ENCODE peak calls at places on chromosomes 2 and 18, in ten cellular contexts. One of them, this sample, is unnamed.

GRCh38 chr2:189559579-189560272 is 20.9 kb downstream of the SLC40A1 start:
- DNase-seq in transverse colon: no peak
- DNase-seq in SK-N-SH: no peak
- DNase-seq in GM12891: no peak
- DNase-seq in GM23338: no peak
- DNase-seq in GM12892: no peak
- DNase-seq in HCT116: no peak
- DNase-seq in HL-60: peak
- DNase-seq in SK-N-MC: no peak
- DNase-seq in K562: no peak
- DNase-seq in this sample: no peak

GRCh38 chr2:43058761-43059160 is 167.6 kb downstream of the ZFP36L2 start:
- DNase-seq in GM12891: no peak
- DNase-seq in SK-N-MC: no peak
- DNase-seq in SK-N-SH: no peak
- DNase-seq in transverse colon: no peak
- DNase-seq in GM12892: no peak
- DNase-seq in HCT116: no peak
- DNase-seq in HL-60: no peak
- DNase-seq in K562: no peak
- DNase-seq in GM23338: no peak
- DNase-seq in this sample: no peak

GRCh38 chr2:69997296-69998184 is 36.1 kb upstream of the ASPRV1 start:
- DNase-seq in GM23338: peak
- DNase-seq in GM12892: no peak
- DNase-seq in HL-60: peak
- DNase-seq in SK-N-MC: no peak
- DNase-seq in K562: peak
- DNase-seq in SK-N-SH: no peak
- DNase-seq in transverse colon: peak
- DNase-seq in GM12891: no peak
- DNase-seq in HCT116: peak
- DNase-seq in this sample: peak

GRCh38 chr2:41068740-41069139 is 616.9 kb upstream of the SLC8A1 start:
- DNase-seq in GM23338: no peak
- DNase-seq in HL-60: no peak
- DNase-seq in SK-N-MC: no peak
- DNase-seq in SK-N-SH: no peak
- DNase-seq in K562: no peak
- DNase-seq in GM12892: no peak
- DNase-seq in HCT116: no peak
- DNase-seq in transverse colon: no peak
- DNase-seq in GM12891: no peak
- DNase-seq in this sample: no peak

GRCh38 chr18:55403555-55403954 is 184.4 kb downstream of the TCF4 start:
- DNase-seq in K562: no peak
- DNase-seq in GM23338: no peak
- DNase-seq in SK-N-MC: no peak
- DNase-seq in GM12891: no peak
- DNase-seq in transverse colon: no peak
- DNase-seq in HCT116: no peak
- DNase-seq in GM12892: no peak
- DNase-seq in SK-N-SH: no peak
- DNase-seq in HL-60: no peak
- DNase-seq in this sample: no peak

GRCh38 chr2:127590386-127591190 is 55.1 kb downstream of the MYO7B start:
- DNase-seq in SK-N-MC: no peak
- DNase-seq in GM23338: no peak
- DNase-seq in K562: no peak
- DNase-seq in SK-N-SH: no peak
- DNase-seq in transverse colon: no peak
- DNase-seq in HCT116: no peak
- DNase-seq in HL-60: no peak
- DNase-seq in GM12892: no peak
- DNase-seq in GM12891: no peak
- DNase-seq in this sample: peak

GRCh38 chr2:75892490-75892889 is 181.8 kb upstream of the GCFC2 start:
- DNase-seq in K562: no peak
- DNase-seq in GM12891: no peak
- DNase-seq in transverse colon: no peak
- DNase-seq in GM12892: no peak
- DNase-seq in GM23338: no peak
- DNase-seq in SK-N-MC: no peak
- DNase-seq in HCT116: no peak
- DNase-seq in SK-N-SH: no peak
- DNase-seq in HL-60: no peak
- DNase-seq in this sample: no peak

GRCh38 chr2:131590896-131591295 is 63.2 kb downstream of the CCDC74A start:
- DNase-seq in K562: no peak
- DNase-seq in SK-N-SH: no peak
- DNase-seq in HL-60: no peak
- DNase-seq in GM23338: no peak
- DNase-seq in SK-N-MC: no peak
- DNase-seq in HCT116: no peak
- DNase-seq in GM12891: no peak
- DNase-seq in GM12892: no peak
- DNase-seq in transverse colon: no peak
- DNase-seq in this sample: no peak

GRCh38 chr2:96116424-96116878 is at the start of gene ADRA2B:
- DNase-seq in HL-60: no peak
- DNase-seq in GM12891: peak
- DNase-seq in K562: peak
- DNase-seq in transverse colon: peak
- DNase-seq in GM23338: peak
- DNase-seq in GM12892: peak
- DNase-seq in SK-N-SH: peak
- DNase-seq in SK-N-MC: no peak
- DNase-seq in HCT116: peak
- DNase-seq in this sample: peak

GRCh38 chr18:48979944-48980890 is 29.5 kb upstream of the SMAD7 start:
- DNase-seq in K562: peak
- DNase-seq in GM12891: no peak
- DNase-seq in SK-N-MC: no peak
- DNase-seq in GM12892: no peak
- DNase-seq in HCT116: no peak
- DNase-seq in GM23338: no peak
- DNase-seq in SK-N-SH: no peak
- DNase-seq in transverse colon: peak
- DNase-seq in HL-60: peak
- DNase-seq in this sample: no peak

GRCh38 chr2:113138428-113139322 is 11.3 kb downstream of the IL1RN start:
- DNase-seq in SK-N-MC: peak
- DNase-seq in HCT116: peak
- DNase-seq in GM12891: no peak
- DNase-seq in GM23338: peak
- DNase-seq in transverse colon: no peak
- DNase-seq in HL-60: peak
- DNase-seq in SK-N-SH: peak
- DNase-seq in GM12892: no peak
- DNase-seq in K562: peak
- DNase-seq in this sample: peak

DNA sequence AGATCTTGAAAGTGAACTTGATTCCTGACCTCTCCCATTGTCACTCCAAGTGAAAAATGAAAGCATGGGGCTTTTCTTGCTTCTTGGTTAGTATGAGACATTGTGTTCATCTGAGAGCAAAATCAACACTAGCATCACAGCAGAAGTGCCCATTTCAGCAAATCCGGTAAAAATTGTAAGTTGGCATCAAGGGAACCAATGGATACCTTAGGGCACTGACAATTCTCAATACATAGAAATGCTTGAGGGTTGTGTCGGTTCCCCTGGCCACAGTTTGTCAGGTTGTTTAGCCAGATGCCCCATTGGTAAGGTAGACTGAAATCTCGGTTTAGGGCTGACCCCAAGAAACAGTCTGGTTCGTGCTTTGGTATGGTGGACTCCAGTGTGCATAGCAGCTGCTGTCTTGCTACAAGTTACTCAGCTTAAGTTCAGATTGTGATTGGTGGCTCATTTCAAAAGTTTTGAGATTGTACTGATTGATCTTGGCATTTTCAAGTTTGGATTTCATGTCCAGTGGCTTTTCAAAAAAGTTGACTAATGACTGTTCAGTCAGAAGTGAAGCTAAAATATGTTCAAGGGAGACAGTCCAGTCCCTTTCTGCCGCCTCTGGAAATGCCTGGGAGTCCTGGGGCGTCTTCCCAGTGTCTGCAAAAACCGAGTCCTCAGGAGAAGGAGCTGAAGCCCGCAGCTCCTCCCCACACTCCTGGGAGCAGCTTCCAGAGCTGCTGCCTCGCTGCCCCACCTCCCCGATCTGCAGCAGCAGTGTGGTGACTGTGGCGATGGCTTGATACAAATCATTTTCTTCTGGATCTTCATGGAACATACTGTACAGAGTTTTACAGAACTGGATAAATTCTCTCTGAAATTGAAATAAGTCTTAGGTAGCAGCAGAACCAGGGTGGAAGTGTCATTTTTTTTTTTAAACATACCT is 5.6 kb downstream of the RPL31 start:
- DNase-seq in SK-N-SH: no peak
- DNase-seq in K562: no peak
- DNase-seq in GM12892: no peak
- DNase-seq in HCT116: no peak
- DNase-seq in transverse colon: no peak
- DNase-seq in SK-N-MC: no peak
- DNase-seq in GM23338: peak
- DNase-seq in GM12891: no peak
- DNase-seq in HL-60: no peak
- DNase-seq in this sample: no peak
- TF ChIP-seq POLR2AphosphoS5 in SK-N-SH: peak
- TF ChIP-seq POLR2AphosphoS5 in K562: peak
- TF ChIP-seq POLR2AphosphoS5 in GM12892: peak
- TF ChIP-seq POLR2AphosphoS5 in HCT116: peak
- TF ChIP-seq POLR2AphosphoS5 in transverse colon: no peak
- TF ChIP-seq POLR2AphosphoS5 in SK-N-MC: peak
- TF ChIP-seq POLR2AphosphoS5 in GM23338: peak
- TF ChIP-seq POLR2AphosphoS5 in GM12891: peak
- TF ChIP-seq POLR2AphosphoS5 in HL-60: peak
- TF ChIP-seq POLR2AphosphoS5 in this sample: no peak

DNA sequence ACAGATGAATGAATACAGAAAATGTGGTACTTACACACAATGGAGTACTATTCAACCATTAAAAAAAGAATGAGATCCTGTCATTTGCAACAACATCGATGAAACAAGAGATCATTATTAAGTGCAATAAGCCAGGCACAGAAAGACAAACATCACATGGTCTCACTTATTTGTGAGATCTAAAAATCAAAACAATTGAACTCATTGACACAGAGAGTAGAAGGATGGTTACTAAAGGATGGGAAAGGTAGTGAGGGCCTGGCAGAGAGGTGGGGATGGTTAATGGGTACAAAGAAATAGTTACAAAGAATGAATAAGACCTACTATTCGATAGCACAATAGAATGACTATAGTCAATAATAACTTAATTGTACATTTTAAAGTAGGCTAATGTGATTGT is 393.5 kb downstream of the SATB2 start:
- DNase-seq in GM12891: no peak
- DNase-seq in GM12892: no peak
- DNase-seq in SK-N-SH: no peak
- DNase-seq in HCT116: no peak
- DNase-seq in GM23338: no peak
- DNase-seq in HL-60: no peak
- DNase-seq in SK-N-MC: no peak
- DNase-seq in K562: no peak
- DNase-seq in transverse colon: no peak
- DNase-seq in this sample: no peak
- TF ChIP-seq POLR2AphosphoS5 in GM12891: no peak
- TF ChIP-seq POLR2AphosphoS5 in GM12892: no peak
- TF ChIP-seq POLR2AphosphoS5 in SK-N-SH: no peak
- TF ChIP-seq POLR2AphosphoS5 in HCT116: no peak
- TF ChIP-seq POLR2AphosphoS5 in GM23338: no peak
- TF ChIP-seq POLR2AphosphoS5 in HL-60: no peak
- TF ChIP-seq POLR2AphosphoS5 in SK-N-MC: no peak
- TF ChIP-seq POLR2AphosphoS5 in K562: no peak
- TF ChIP-seq POLR2AphosphoS5 in transverse colon: no peak
- TF ChIP-seq POLR2AphosphoS5 in this sample: no peak

GRCh38 chr18:9380571-9381390 is 46.2 kb downstream of the TWSG1 start:
- DNase-seq in K562: no peak
- DNase-seq in transverse colon: no peak
- DNase-seq in GM12891: no peak
- DNase-seq in GM23338: no peak
- DNase-seq in HCT116: no peak
- DNase-seq in SK-N-MC: no peak
- DNase-seq in GM12892: no peak
- DNase-seq in SK-N-SH: no peak
- DNase-seq in HL-60: no peak
- DNase-seq in this sample: no peak

GRCh38 chr18:9379118-9379517 is 44.5 kb downstream of the TWSG1 start:
- DNase-seq in K562: no peak
- DNase-seq in SK-N-SH: no peak
- DNase-seq in GM12891: no peak
- DNase-seq in GM12892: no peak
- DNase-seq in HL-60: no peak
- DNase-seq in transverse colon: no peak
- DNase-seq in SK-N-MC: no peak
- DNase-seq in HCT116: no peak
- DNase-seq in GM23338: no peak
- DNase-seq in this sample: no peak

DNA sequence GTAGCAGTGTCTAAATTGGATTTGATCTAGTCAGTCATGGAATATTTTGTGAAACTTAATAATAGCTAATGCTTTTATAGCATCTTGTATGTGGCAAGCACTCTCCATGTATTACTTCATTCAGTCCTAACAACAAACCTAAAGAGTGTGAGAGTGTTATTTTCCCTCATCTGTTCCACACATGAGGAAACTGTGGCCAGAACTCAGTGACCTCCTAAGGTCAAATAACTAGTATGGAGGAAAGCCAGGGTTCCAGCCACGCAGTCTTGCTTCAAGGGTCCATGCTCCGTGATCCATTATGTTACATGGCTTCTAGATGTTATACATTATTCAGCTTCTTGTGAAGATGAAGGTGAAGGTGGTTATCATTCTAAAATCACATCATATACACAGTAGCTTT is 45.5 kb downstream of the TWSG1 start:
- DNase-seq in GM12892: no peak
- DNase-seq in HL-60: no peak
- DNase-seq in SK-N-MC: no peak
- DNase-seq in SK-N-SH: no peak
- DNase-seq in GM23338: no peak
- DNase-seq in HCT116: no peak
- DNase-seq in transverse colon: no peak
- DNase-seq in K562: no peak
- DNase-seq in GM12891: no peak
- DNase-seq in this sample: no peak
- TF ChIP-seq POLR2AphosphoS5 in GM12892: no peak
- TF ChIP-seq POLR2AphosphoS5 in HL-60: no peak
- TF ChIP-seq POLR2AphosphoS5 in SK-N-MC: no peak
- TF ChIP-seq POLR2AphosphoS5 in SK-N-SH: no peak
- TF ChIP-seq POLR2AphosphoS5 in GM23338: no peak
- TF ChIP-seq POLR2AphosphoS5 in HCT116: no peak
- TF ChIP-seq POLR2AphosphoS5 in transverse colon: no peak
- TF ChIP-seq POLR2AphosphoS5 in K562: no peak
- TF ChIP-seq POLR2AphosphoS5 in GM12891: no peak
- TF ChIP-seq POLR2AphosphoS5 in this sample: no peak

GRCh38 chr2:152499921-152500320 is 164.9 kb downstream of the FMNL2 start:
- DNase-seq in GM23338: no peak
- DNase-seq in HCT116: no peak
- DNase-seq in GM12892: no peak
- DNase-seq in transverse colon: no peak
- DNase-seq in SK-N-SH: peak
- DNase-seq in K562: no peak
- DNase-seq in GM12891: no peak
- DNase-seq in HL-60: no peak
- DNase-seq in SK-N-MC: no peak
- DNase-seq in this sample: no peak
- TF ChIP-seq POLR2AphosphoS5 in GM23338: no peak
- TF ChIP-seq POLR2AphosphoS5 in HCT116: no peak
- TF ChIP-seq POLR2AphosphoS5 in GM12892: no peak
- TF ChIP-seq POLR2AphosphoS5 in transverse colon: peak
- TF ChIP-seq POLR2AphosphoS5 in SK-N-SH: no peak
- TF ChIP-seq POLR2AphosphoS5 in K562: no peak
- TF ChIP-seq POLR2AphosphoS5 in GM12891: no peak
- TF ChIP-seq POLR2AphosphoS5 in HL-60: no peak
- TF ChIP-seq POLR2AphosphoS5 in SK-N-MC: no peak
- TF ChIP-seq POLR2AphosphoS5 in this sample: no peak